ENCODE peak calls at places on chromosomes 12 and 14, in five cellular contexts. A is IMR-90; O is CD8-positive, alpha-beta T cell; J is stomach; F is PC-3. U is an unnamed sample.

GRCh38 chr12:12592930-12593329 is 18.7 kb upstream of the CREBL2 start:
- DNase-seq in A (peak), O (no peak), J (no peak), F (peak), U (peak)

GRCh38 chr14:99331796-99332195 is 59.8 kb upstream of the BCL11B start:
- DNase-seq in A (no peak), O (no peak), J (no peak), F (no peak), U (no peak)

GRCh38 chr12:100789975-100790374 is 4.6 kb upstream of the ANO4 start:
- DNase-seq in A (no peak), O (no peak), J (no peak), F (no peak), U (no peak)

GRCh38 chr14:60951781-60952435 is 29.0 kb downstream of the TRMT5 start:
- DNase-seq in A (no peak), O (no peak), J (no peak), F (no peak), U (no peak)

GRCh38 chr12:47689215-47689614 is 16.6 kb downstream of the RPAP3 start:
- DNase-seq in A (no peak), O (no peak), J (no peak), F (no peak), U (no peak)

GRCh38 chr14:81485372-81485771 is 48.3 kb downstream of the SEL1L start:
- DNase-seq in A (no peak), O (no peak), J (no peak), F (no peak), U (no peak)

GRCh38 chr14:20376071-20376588 is 32.7 kb downstream of the PARP2 start:
- DNase-seq in A (no peak), O (no peak), J (peak), F (no peak), U (no peak)

GRCh38 chr14:35927727-35928126 is 101.6 kb downstream of the BRMS1L start:
- DNase-seq in A (no peak), O (no peak), J (no peak), F (peak), U (peak)

GRCh38 chr12:123983822-123984485 is 10.9 kb downstream of the ZNF664 start:
- DNase-seq in A (peak), O (peak), J (peak), F (peak), U (peak)

GRCh38 chr12:113142886-113143329 is 6.6 kb upstream of the CFAP73 start:
- DNase-seq in A (no peak), O (no peak), J (no peak), F (no peak), U (no peak)

GRCh38 chr14:65044596-65044959 is 57.7 kb downstream of the MAX start:
- DNase-seq in A (no peak), O (no peak), J (no peak), F (no peak), U (no peak)

GRCh38 chr14:76268013-76268376 is 107.9 kb upstream of the ESRRB start:
- DNase-seq in A (no peak), O (no peak), J (no peak), F (no peak), U (no peak)

GRCh38 chr14:76268700-76269099 is 107.2 kb upstream of the ESRRB start:
- DNase-seq in A (no peak), O (no peak), J (no peak), F (no peak), U (no peak)

GRCh38 chr14:76264384-76264783 is 111.6 kb upstream of the ESRRB start:
- DNase-seq in A (no peak), O (no peak), J (no peak), F (no peak), U (no peak)

GRCh38 chr14:76271371-76271770 is 104.6 kb upstream of the ESRRB start:
- DNase-seq in A (no peak), O (no peak), J (no peak), F (no peak), U (no peak)

DNA sequence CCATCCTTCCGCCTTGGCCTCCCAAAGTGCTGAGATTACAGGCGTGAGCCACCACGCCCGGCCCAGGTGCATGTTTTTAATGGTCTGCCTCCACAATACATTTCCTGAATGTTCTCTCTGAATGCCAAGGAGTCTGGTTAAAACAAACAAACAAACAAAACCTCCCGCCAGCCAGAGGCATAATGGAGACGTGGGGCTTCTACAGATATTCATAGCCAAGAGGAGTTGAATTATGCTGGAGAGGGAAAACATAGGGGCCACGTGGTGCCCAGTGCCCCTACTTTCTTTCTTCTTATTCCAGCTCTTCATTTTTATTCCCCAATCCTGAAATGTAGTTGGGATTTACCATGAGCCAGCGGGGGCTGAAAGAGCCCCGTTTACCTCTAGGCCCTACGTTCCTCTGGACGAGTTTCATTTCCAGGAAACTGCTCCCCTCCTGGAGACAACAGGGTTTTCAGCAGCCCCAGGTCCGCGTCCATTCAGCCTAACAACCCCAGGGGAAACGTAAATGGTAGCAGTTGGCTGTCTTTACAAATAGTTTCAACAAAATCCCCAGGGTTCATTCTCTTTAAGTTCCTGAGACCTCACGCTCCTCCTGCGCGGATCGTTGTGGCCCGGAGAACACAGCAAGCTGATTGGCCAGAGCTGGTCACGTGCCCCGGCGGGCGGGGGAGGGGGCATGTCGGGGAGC is 108.5 kb upstream of the ESRRB start:
- DNase-seq in A (peak), O (no peak), J (peak), F (no peak), U (peak)
- H3K27ac ChIP-seq in A (no peak), O (no peak), J (peak), F (no peak), U (no peak)

DNA sequence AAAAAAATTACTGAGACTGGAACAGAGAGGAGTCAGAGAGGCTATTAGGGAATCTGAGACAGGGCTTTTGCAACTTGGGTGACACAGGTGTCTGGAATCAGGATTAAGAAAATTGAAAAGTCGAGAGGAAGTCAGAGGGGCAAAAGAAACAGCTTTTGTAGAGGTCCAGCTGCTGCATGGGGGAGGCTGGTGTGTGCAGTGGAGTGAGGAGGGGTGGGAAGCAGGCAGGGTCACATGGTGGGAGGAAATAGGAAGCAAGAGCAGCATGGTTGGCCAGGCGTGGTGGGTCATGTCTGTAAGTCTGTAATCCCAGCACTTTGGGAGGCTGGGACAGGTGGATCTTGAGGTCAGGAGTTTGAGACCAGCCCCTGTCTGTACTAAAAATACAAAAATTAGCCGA is 69.7 kb upstream of the VRK1 start:
- DNase-seq in A (no peak), O (no peak), J (no peak), F (no peak), U (no peak)
- TF ChIP-seq CTCF in A (no peak), O (no peak), J (no peak), F (no peak), U (no peak)

DNA sequence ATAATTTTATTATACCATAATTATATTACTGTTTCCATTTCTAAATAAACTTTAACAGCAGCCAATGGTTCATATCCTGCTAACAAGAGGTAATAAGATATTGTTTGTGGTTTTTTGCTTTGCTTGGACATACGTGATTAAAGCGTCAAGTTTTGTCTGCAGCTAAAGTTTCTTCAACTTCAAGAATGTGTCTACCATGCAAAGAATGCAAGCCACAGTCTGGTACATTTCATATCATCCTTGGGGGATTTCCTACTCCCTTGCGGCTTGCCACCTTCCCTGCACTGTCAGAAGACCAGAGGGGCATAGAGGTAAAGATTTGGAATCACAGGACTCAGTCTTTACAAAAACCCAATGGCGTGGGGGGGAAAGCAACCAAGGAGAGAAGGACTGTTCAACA is 125.2 kb downstream of the MED13L start:
- DNase-seq in A (peak), O (no peak), J (no peak), F (no peak), U (no peak)
- H3K27ac ChIP-seq in A (no peak), O (no peak), J (no peak), F (no peak), U (no peak)

GRCh38 chr12:48970702-48971334 is 717 bp downstream of the WNT10B start:
- DNase-seq in A (no peak), O (no peak), J (no peak), F (no peak), U (no peak)

GRCh38 chr12:48973084-48973483 is 1.5 kb upstream of the WNT10B start:
- DNase-seq in A (no peak), O (no peak), J (no peak), F (no peak), U (no peak)

GRCh38 chr12:48973531-48973930 is 2.0 kb upstream of the WNT10B start:
- DNase-seq in A (no peak), O (no peak), J (no peak), F (no peak), U (no peak)

GRCh38 chr12:48973992-48974673 is 2.6 kb upstream of the WNT10B start:
- DNase-seq in A (peak), O (no peak), J (peak), F (no peak), U (no peak)

GRCh38 chr12:48972213-48973021 is 882 bp upstream of the WNT10B start:
- DNase-seq in A (peak), O (no peak), J (no peak), F (no peak), U (no peak)
- TF ChIP-seq CTCF in A (peak), O (no peak), J (no peak), F (no peak), U (no peak)

GRCh38 chr14:24211311-24211710 is 2.0 kb downstream of the CHMP4A start:
- DNase-seq in A (no peak), O (no peak), J (no peak), F (no peak), U (no peak)
- H3K27ac ChIP-seq in A (no peak), O (no peak), J (no peak), F (no peak), U (peak)

DNA sequence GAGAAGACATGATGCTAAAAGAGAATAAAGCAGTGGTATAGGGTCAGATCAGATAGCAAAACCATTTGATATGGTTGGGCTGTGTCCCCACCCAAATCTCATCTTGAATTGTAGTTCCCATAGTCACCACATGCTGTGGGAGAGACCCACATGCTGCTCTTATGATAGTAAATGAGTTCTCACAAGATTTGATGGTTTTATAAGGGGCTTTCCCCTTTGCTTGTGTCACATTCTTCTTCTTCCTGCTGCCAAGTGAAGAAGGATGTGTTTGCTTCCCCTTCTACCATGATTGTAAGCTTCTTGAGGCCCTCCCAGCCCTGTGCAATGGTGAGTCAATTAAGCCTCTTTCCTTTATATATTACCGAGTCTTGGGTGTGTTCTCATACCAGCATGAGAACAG is 49.4 kb downstream of the SLC16A7 start:
- DNase-seq in A (no peak), O (no peak), J (no peak), F (no peak), U (no peak)
- TF ChIP-seq CTCF in A (no peak), O (no peak), J (no peak), F (no peak), U (no peak)

U was measured in RWPE1.